ENCODE peak calls at places on chromosomes 7 and 10, in six cellular contexts. B is keratinocyte; T is IMR-90; I is lower lobe of right lung; Q is H1; D is CD8-positive, alpha-beta memory T cell. M is an unnamed sample. For H3K9me3, the result is how much of the 10 kb centered on the place peaks cover.

GRCh38 chr10:107970512-107970911 is 806.0 kb upstream of the SORCS1 start:
- DNase-seq in I (no peak), Q (no peak), D (no peak), B (no peak), T (no peak), M (no peak)

GRCh38 chr7:77348371-77348813 is 67.8 kb downstream of the GSAP start:
- DNase-seq in B (no peak), Q (no peak), T (peak), I (no peak), D (no peak), M (no peak)

GRCh38 chr7:42661312-42661711 is 250.6 kb downstream of the C7orf25 start:
- DNase-seq in B (peak), I (no peak), D (no peak), T (no peak), Q (no peak), M (no peak)

GRCh38 chr10:6134099-6134880 is 45.5 kb downstream of the RBM17 start:
- DNase-seq in I (no peak), Q (no peak), D (no peak), T (no peak), B (no peak), M (no peak)

GRCh38 chr7:155490697-155491628 is 33.0 kb downstream of the EN2 start:
- DNase-seq in Q (no peak), T (no peak), B (no peak), D (no peak), I (peak), M (no peak)

GRCh38 chr10:17905491-17905890 is 46.2 kb upstream of the SLC39A12 start:
- DNase-seq in B (no peak), Q (no peak), D (no peak), T (no peak), I (no peak), M (peak)

GRCh38 chr10:60137292-60137992 is 231.1 kb upstream of the CCDC6 start:
- DNase-seq in I (no peak), Q (no peak), D (no peak), T (no peak), B (no peak), M (no peak)

GRCh38 chr7:88449410-88449809 is 142.7 kb upstream of the STEAP4 start:
- DNase-seq in T (no peak), B (no peak), D (no peak), Q (no peak), I (no peak), M (no peak)

GRCh38 chr7:41885748-41886147 is 182.9 kb upstream of the INHBA start:
- DNase-seq in B (no peak), Q (no peak), T (peak), I (no peak), D (no peak), M (no peak)

GRCh38 chr7:44561962-44562621 is 11.6 kb downstream of the DDX56 start:
- DNase-seq in D (no peak), I (no peak), Q (no peak), T (peak), B (no peak), M (peak)

GRCh38 chr7:155435110-155435509 is 22.8 kb upstream of the EN2 start:
- DNase-seq in T (no peak), I (no peak), B (no peak), D (no peak), Q (no peak), M (no peak)

GRCh38 chr10:86401588-86402282 is 35.1 kb upstream of the GRID1 start:
- DNase-seq in D (no peak), T (no peak), B (no peak), Q (no peak), I (peak), M (no peak)

GRCh38 chr10:133394801-133395221 is 854 bp downstream of the MTG1 start:
- DNase-seq in I (peak), T (no peak), B (no peak), D (no peak), Q (no peak), M (no peak)

GRCh38 chr10:27240891-27241639 is 468 bp upstream of the ACBD5 start:
- DNase-seq in T (no peak), D (no peak), I (peak), Q (no peak), B (no peak), M (no peak)

GRCh38 chr10:34978080-34978479 is 112.1 kb downstream of the CUL2 start:
- DNase-seq in B (no peak), I (no peak), T (no peak), Q (no peak), D (no peak), M (peak)

GRCh38 chr7:67847063-67847798 is 850.6 kb downstream of the TYW1 start:
- DNase-seq in I (no peak), D (no peak), Q (no peak), T (no peak), B (no peak), M (no peak)

GRCh38 chr7:94239661-94240234 is 154.9 kb upstream of the COL1A2 start:
- DNase-seq in T (no peak), I (peak), D (no peak), Q (no peak), B (no peak), M (no peak)

GRCh38 chr10:7408003-7408493 is 2.8 kb downstream of the SFMBT2 start:
- DNase-seq in I (peak), T (no peak), B (no peak), Q (no peak), D (peak), M (no peak)

GRCh38 chr10:114283535-114283934 is 44.5 kb downstream of the VWA2 start:
- DNase-seq in D (no peak), I (no peak), Q (no peak), T (no peak), B (no peak), M (no peak)

GRCh38 chr7:40133561-40134427 is 628 bp downstream of the MPLKIP start:
- DNase-seq in I (no peak), T (peak), D (no peak), Q (no peak), B (no peak), M (no peak)

GRCh38 chr10:111455776-111456426 is 379.1 kb downstream of the ADRA2A start:
- DNase-seq in B (no peak), Q (no peak), D (no peak), T (no peak), I (no peak), M (no peak)

GRCh38 chr7:37427276-37427940 is 21.3 kb downstream of the ELMO1 start:
- DNase-seq in B (no peak), D (no peak), I (no peak), T (no peak), Q (no peak), M (no peak)

GRCh38 chr7:56175086-56175760 is 59.0 kb upstream of the NUPR2 start:
- DNase-seq in T (no peak), B (no peak), Q (no peak), I (no peak), D (no peak), M (no peak)
- H3K9me3 ChIP-seq in T (under half), B (under half), Q (half or more), I (under half), D (under half), M (under half)

DNA sequence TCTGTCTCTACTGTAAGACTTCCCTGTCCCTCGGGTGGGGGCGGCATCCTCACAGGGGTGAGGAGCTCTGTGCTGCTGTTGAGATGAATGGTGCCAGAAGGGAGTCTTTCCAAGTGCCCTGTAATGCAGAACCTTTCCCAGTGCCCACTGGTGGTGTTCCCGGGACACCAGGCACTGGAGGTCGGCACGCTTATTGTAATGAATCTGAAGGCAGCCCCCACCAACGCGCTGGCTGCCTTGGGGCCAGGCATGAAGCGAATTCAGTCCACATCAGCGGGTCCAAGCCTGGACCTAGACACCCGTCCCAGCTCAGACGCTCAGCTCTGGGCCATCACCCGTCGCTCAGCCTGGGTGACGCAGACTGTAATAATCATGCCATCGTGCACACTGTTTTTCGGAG is 592.9 kb downstream of the DNAJB6 start:
- DNase-seq in D (no peak), I (no peak), T (no peak), Q (no peak), B (no peak), M (no peak)
- H3K9me3 ChIP-seq in D (under half), I (under half), T (half or more), Q (under half), B (under half), M (under half)

DNA sequence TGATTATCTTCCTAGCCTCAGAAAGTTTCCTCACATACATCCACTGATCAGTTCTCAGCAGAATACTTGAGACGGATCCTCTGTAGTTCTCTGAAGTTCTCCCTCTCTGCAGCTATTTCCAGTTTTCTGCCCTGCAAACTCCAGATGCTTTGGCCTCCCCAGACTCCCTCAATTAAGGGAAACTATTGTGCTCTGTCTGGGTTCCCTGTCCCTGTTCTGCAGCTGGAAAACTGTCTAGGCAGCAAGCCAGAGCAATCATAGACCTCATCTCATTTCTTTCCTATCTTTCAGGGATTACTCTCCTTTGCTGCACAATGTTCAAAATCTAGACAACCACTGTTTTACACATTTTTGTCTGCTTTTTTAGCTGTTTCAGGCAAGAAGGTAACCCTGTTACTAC is 9.2 kb downstream of the MICU1 start:
- DNase-seq in Q (no peak), B (no peak), I (no peak), T (no peak), D (no peak), M (no peak)
- H3K9me3 ChIP-seq in Q (under half), B (under half), I (under half), T (under half), D (under half), M (under half)

DNA sequence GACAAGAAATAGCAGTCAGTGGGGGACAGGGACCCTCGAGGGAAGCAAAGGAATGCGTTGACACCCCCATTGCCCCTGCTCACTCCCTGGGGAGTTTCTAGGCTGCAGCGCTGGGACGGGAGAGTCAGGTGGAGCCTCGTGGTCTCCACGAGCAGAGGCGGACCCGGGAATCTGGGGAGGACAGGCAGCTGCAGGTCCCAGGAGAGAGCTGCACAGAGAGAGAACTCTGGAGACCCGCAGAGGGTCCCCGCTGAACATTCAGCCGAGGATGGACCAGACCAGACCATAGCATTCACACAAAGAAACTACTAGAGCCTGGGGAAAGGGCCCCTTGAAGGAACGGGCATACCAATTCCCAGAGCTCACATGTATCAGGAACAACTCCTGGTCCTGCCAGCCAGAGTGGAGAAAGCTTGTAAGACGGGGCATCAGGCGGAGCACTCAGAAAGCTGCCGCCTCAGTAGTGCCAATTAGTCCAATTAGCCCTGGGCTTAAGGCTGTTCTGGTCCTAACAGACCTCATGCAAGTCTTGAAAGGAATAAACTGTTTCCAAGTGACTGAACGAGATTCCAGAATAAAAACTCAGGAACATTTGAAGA is 966.7 kb upstream of the ZNF722 start:
- DNase-seq in I (no peak), Q (no peak), T (no peak), B (no peak), D (no peak), M (no peak)
- H3K9me3 ChIP-seq in I (under half), Q (under half), T (under half), B (under half), D (under half), M (under half)

GRCh38 chr10:131098416-131098952 is 213.0 kb downstream of the TCERG1L start:
- DNase-seq in D (no peak), T (no peak), Q (no peak), B (no peak), I (peak), M (no peak)

GRCh38 chr10:131094406-131095108 is 217.0 kb downstream of the TCERG1L start:
- DNase-seq in B (no peak), Q (no peak), T (no peak), I (peak), D (no peak), M (no peak)

GRCh38 chr10:131095109-131095580 is 216.4 kb downstream of the TCERG1L start:
- DNase-seq in T (no peak), B (no peak), Q (no peak), I (peak), D (no peak), M (no peak)

GRCh38 chr10:131093795-131094366 is 217.6 kb downstream of the TCERG1L start:
- DNase-seq in Q (no peak), T (no peak), B (no peak), I (no peak), D (no peak), M (no peak)

GRCh38 chr10:131096031-131096430 is 215.5 kb downstream of the TCERG1L start:
- DNase-seq in Q (no peak), D (no peak), I (peak), B (no peak), T (no peak), M (no peak)
- H3K9me3 ChIP-seq in Q (under half), D (under half), I (under half), B (under half), T (under half), M (under half)

GRCh38 chr10:99775850-99776249 is 6.6 kb upstream of the ABCC2 start:
- DNase-seq in T (peak), Q (no peak), I (no peak), B (peak), D (no peak), M (peak)
- H3K9me3 ChIP-seq in T (under half), Q (under half), I (under half), B (under half), D (under half), M (under half)

GRCh38 chr10:131657318-131657984 is 243.4 kb upstream of the PPP2R2D start:
- DNase-seq in Q (no peak), B (no peak), T (no peak), I (no peak), D (no peak), M (no peak)

GRCh38 chr10:131660427-131660826 is 240.4 kb upstream of the PPP2R2D start:
- DNase-seq in T (no peak), Q (no peak), I (no peak), D (no peak), B (no peak), M (no peak)

GRCh38 chr10:131656446-131656845 is 244.4 kb upstream of the PPP2R2D start:
- DNase-seq in Q (no peak), D (no peak), T (no peak), I (no peak), B (no peak), M (no peak)

GRCh38 chr10:131657985-131658330 is 242.8 kb upstream of the PPP2R2D start:
- DNase-seq in I (no peak), D (no peak), T (no peak), Q (no peak), B (no peak), M (no peak)

GRCh38 chr10:131658476-131659110 is 242.2 kb upstream of the PPP2R2D start:
- DNase-seq in D (no peak), T (no peak), I (no peak), Q (no peak), B (no peak), M (no peak)
- H3K9me3 ChIP-seq in D (under half), T (under half), I (under half), Q (under half), B (under half), M (under half)

DNA sequence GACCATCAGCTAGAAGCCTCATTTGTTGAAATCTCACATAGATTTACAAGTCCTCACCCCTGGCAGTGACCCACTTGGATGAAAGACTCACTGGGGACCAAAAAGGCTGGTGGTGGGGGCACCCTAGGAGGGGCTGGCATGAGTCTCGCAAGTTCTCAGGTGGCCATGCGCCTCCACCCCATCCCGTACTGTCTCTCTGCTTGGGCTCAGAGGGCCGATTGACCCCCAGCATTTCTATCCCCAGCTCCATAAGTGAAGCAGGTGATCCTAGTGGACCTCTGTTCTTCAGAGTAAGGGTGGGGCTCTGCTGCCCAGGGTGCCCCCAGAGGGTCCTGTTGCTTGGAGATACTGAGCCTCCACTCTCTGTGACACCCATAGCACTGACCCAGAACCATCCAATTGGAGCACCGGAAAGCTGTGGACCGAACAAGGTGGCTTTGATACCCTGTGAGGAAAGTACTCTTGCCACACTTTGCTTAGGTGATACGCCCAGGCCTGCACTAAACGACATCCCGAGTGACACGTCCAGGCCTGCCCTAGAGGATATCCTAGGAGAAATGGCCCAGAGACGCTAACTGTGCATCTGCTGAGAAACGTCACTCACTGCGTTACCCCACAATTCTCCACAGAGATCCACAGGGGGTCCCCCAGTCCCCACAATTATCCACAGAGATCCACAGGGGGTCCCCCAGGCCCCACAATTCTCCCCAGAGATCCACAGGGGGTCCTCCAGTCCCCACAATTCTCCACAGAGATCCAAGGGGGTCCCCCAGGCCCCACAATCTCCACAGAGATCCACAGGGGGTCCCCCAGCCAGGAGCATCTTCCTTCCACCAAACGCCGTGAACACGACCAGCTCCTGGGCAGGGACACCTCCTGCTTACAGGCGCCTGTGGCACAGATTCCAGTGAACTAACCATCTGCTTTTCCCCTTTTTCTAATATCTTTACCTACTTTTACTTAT is 262.9 kb downstream of the PTPRN2 start:
- DNase-seq in B (no peak), I (no peak), Q (no peak), D (no peak), T (no peak), M (no peak)
- H3K9me3 ChIP-seq in B (under half), I (under half), Q (under half), D (under half), T (half or more), M (under half)

M was measured in PC-9.